ENCODE peak calls at places on chromosomes 13 and 19, in eight cellular contexts. G, P, R, C, Y, L, Q and A are unnamed samples.

GRCh38 chr19:35710784-35711723 is 6.7 kb downstream of the ZBTB32 start:
- DNase-seq in G (no peak), P (no peak), R (peak; percentile 46), C (no peak), Y (no peak), L (peak; percentile 87), Q (no peak), A (no peak)

GRCh38 chr13:23741879-23742510 is 147.2 kb downstream of the MIPEP start:
- DNase-seq in G (no peak), P (peak; percentile 42), R (peak; percentile 61), C (no peak), Y (peak; percentile 11), L (no peak), Q (no peak), A (no peak)

GRCh38 chr13:49652691-49653305 is 24.5 kb downstream of the ARL11 start:
- DNase-seq in G (no peak), P (peak; percentile 64), R (peak; percentile 76), C (peak; percentile 43), Y (peak; percentile 62), L (no peak), Q (peak; percentile 37), A (no peak)

GRCh38 chr13:77751513-77752456 is 54.3 kb downstream of the SLAIN1 start:
- DNase-seq in G (peak; percentile 55), P (peak; percentile 18), R (peak; percentile 58), C (peak; percentile 28), Y (peak; percentile 15), L (peak; percentile 20), Q (peak; percentile 43), A (peak; percentile 22)

GRCh38 chr19:44807162-44807561 is 1.7 kb upstream of the BCAM start:
- DNase-seq in G (no peak), P (no peak), R (no peak), C (peak; percentile 89), Y (no peak), L (no peak), Q (no peak), A (no peak)

GRCh38 chr19:49997709-49998108 is 27.5 kb downstream of the VRK3 start:
- DNase-seq in G (no peak), P (peak; percentile 56), R (peak; percentile 52), C (peak; percentile 22), Y (peak; percentile 53), L (no peak), Q (peak; percentile 6), A (no peak)

GRCh38 chr19:19538767-19539166 is 702 bp downstream of the CILP2 start:
- DNase-seq in G (no peak), P (no peak), R (no peak), C (no peak), Y (no peak), L (no peak), Q (no peak), A (no peak)

GRCh38 chr19:3536429-3537100 is 2.4 kb upstream of the TEKTIP1 start:
- DNase-seq in G (no peak), P (no peak), R (no peak), C (no peak), Y (no peak), L (no peak), Q (no peak), A (no peak)

GRCh38 chr13:27168086-27168485 is 3.5 kb downstream of the USP12 start:
- DNase-seq in G (no peak), P (no peak), R (no peak), C (no peak), Y (no peak), L (no peak), Q (no peak), A (no peak)

GRCh38 chr13:104086205-104086604 is 1020.0 kb upstream of the SLC10A2 start:
- DNase-seq in G (no peak), P (no peak), R (no peak), C (no peak), Y (no peak), L (no peak), Q (no peak), A (peak; percentile 6)

GRCh38 chr19:51327066-51327985 is 14.6 kb downstream of the VSIG10L start:
- DNase-seq in G (peak; percentile 54), P (no peak), R (no peak), C (no peak), Y (no peak), L (peak; percentile 45), Q (peak; percentile 32), A (no peak)

GRCh38 chr19:10516671-10517286 is 468 bp downstream of the S1PR5 start:
- DNase-seq in G (no peak), P (no peak), R (peak; percentile 52), C (peak; percentile 27), Y (peak; percentile 64), L (no peak), Q (peak; percentile 21), A (no peak)